ENCODE peak calls at places on chromosomes 13 and 19, in seven cellular contexts. G is heart right ventricle; W is iPS DF 6.9; S is neuronal stem cell; B is CD4-positive, CD25-positive, alpha-beta regulatory T cell; K is PC-9; X is fibroblast of lung. T is an unnamed sample.

GRCh38 chr19:17889609-17890214 is 18.0 kb downstream of the SLC5A5 start:
- DNase-seq in S (peak), X (peak), B (no peak), G (no peak), W (no peak), K (no peak), T (peak)

GRCh38 chr19:19544257-19545127 is 6.4 kb downstream of the CILP2 start:
- DNase-seq in W (no peak), X (no peak), G (no peak), B (no peak), K (no peak), S (no peak), T (peak)

GRCh38 chr13:85997587-85997986 is 198.4 kb upstream of the SLITRK6 start:
- DNase-seq in W (no peak), K (no peak), G (no peak), S (no peak), X (no peak), B (no peak), T (no peak)

GRCh38 chr13:81106348-81106747 is 765.4 kb upstream of the SPRY2 start:
- DNase-seq in G (no peak), W (no peak), K (no peak), B (no peak), X (no peak), S (no peak), T (no peak)

GRCh38 chr19:11814707-11815050 is 606 bp downstream of the ZNF440 start:
- DNase-seq in X (peak), G (no peak), K (peak), W (no peak), S (no peak), B (no peak), T (no peak)

GRCh38 chr13:88022826-88023225 is 351.7 kb downstream of the SLITRK5 start:
- DNase-seq in K (no peak), B (no peak), G (no peak), S (no peak), X (peak), W (no peak), T (no peak)

GRCh38 chr13:111248822-111249221 is 71.6 kb upstream of the TEX29 start:
- DNase-seq in X (no peak), W (no peak), S (no peak), K (no peak), G (no peak), B (no peak), T (no peak)

GRCh38 chr19:5547881-5548280 is 19.9 kb downstream of the TINCR start:
- DNase-seq in B (no peak), X (peak), S (no peak), G (no peak), W (no peak), K (peak), T (peak)

GRCh38 chr13:77595166-77595810 is 59.8 kb downstream of the SCEL start:
- DNase-seq in S (no peak), W (no peak), K (no peak), B (no peak), X (no peak), G (no peak), T (no peak)

GRCh38 chr19:3389876-3390361 is 23.5 kb downstream of the NFIC start:
- DNase-seq in X (peak), K (peak), S (no peak), B (no peak), W (no peak), G (no peak), T (peak)

GRCh38 chr19:57434386-57435061 is 601 bp upstream of the ZNF749 start:
- DNase-seq in K (no peak), W (no peak), X (no peak), S (no peak), B (no peak), G (no peak), T (peak)
- H3K27ac ChIP-seq in K (no peak), W (no peak), X (peak), S (peak), B (peak), G (no peak), T (peak)

GRCh38 chr19:13076787-13077186 is 25.9 kb downstream of the LYL1 start:
- DNase-seq in G (no peak), B (no peak), X (no peak), S (no peak), W (no peak), K (no peak), T (no peak)
- H3K27ac ChIP-seq in G (peak), B (no peak), X (peak), S (no peak), W (no peak), K (no peak), T (no peak)

GRCh38 chr13:113179374-113180230 is 21.2 kb downstream of the PROZ start:
- DNase-seq in S (peak), K (no peak), W (no peak), G (peak), X (peak), B (no peak), T (peak)

GRCh38 chr13:113176292-113176691 is 17.8 kb downstream of the PROZ start:
- DNase-seq in X (no peak), B (no peak), G (peak), K (no peak), W (no peak), S (no peak), T (no peak)

GRCh38 chr13:113178896-113179167 is 20.4 kb downstream of the PROZ start:
- DNase-seq in B (no peak), G (no peak), X (no peak), K (no peak), S (no peak), W (no peak), T (no peak)

GRCh38 chr13:113178070-113178895 is 19.8 kb downstream of the PROZ start:
- DNase-seq in K (peak), W (no peak), S (no peak), G (no peak), X (peak), B (no peak), T (no peak)

GRCh38 chr13:113176822-113177221 is 18.4 kb downstream of the PROZ start:
- DNase-seq in K (no peak), G (no peak), X (no peak), B (no peak), S (no peak), W (no peak), T (peak)
- H3K27ac ChIP-seq in K (no peak), G (no peak), X (peak), B (peak), S (no peak), W (no peak), T (no peak)

GRCh38 chr19:10183926-10184325 is 10.8 kb downstream of the DNMT1 start:
- DNase-seq in S (no peak), X (no peak), B (no peak), W (no peak), K (no peak), G (no peak), T (no peak)

GRCh38 chr19:10182847-10183246 is 11.9 kb downstream of the DNMT1 start:
- DNase-seq in W (no peak), B (no peak), X (no peak), S (no peak), G (no peak), K (no peak), T (no peak)

GRCh38 chr19:10180459-10180858 is 14.3 kb downstream of the DNMT1 start:
- DNase-seq in K (no peak), X (no peak), W (no peak), B (no peak), G (no peak), S (no peak), T (no peak)

GRCh38 chr19:10187315-10187714 is 7.4 kb downstream of the DNMT1 start:
- DNase-seq in G (no peak), B (no peak), K (no peak), S (no peak), X (no peak), W (no peak), T (no peak)

GRCh38 chr19:10184636-10185035 is 10.1 kb downstream of the DNMT1 start:
- DNase-seq in B (no peak), K (peak), X (no peak), G (no peak), S (no peak), W (no peak), T (no peak)
- H3K27ac ChIP-seq in B (no peak), K (peak), X (no peak), G (no peak), S (no peak), W (no peak), T (no peak)

GRCh38 chr13:51856998-51857397 is 4.8 kb upstream of the CCDC70 start:
- DNase-seq in X (no peak), G (no peak), W (no peak), K (no peak), S (no peak), B (no peak), T (no peak)
- H3K27ac ChIP-seq in X (no peak), G (no peak), W (no peak), K (no peak), S (no peak), B (no peak), T (no peak)

GRCh38 chr19:44607049-44607448 is 6.3 kb upstream of the IGSF23 start:
- DNase-seq in W (no peak), G (no peak), K (no peak), X (peak), S (no peak), B (no peak), T (no peak)
- H3K27ac ChIP-seq in W (no peak), G (peak), K (peak), X (no peak), S (no peak), B (no peak), T (no peak)